ENCODE peak calls at places on chromosomes 2 and 18, in eight cellular contexts. X, G, O, D, A, Q, I and S are unnamed samples.

GRCh38 chr2:237901932-237902846 is 42.8 kb downstream of the RAMP1 start:
- DNase-seq in X (no peak), G (no peak), O (no peak), D (no peak), A (no peak), Q (no peak), I (no peak), S (no peak)

GRCh38 chr2:179553382-179553781 is 288.8 kb upstream of the SESTD1 start:
- DNase-seq in X (no peak), G (no peak), O (no peak), D (no peak), A (no peak), Q (no peak), I (no peak), S (no peak)

GRCh38 chr2:202541137-202541536 is 93.6 kb upstream of the FAM117B start:
- DNase-seq in X (no peak), G (no peak), O (no peak), D (no peak), A (no peak), Q (no peak), I (peak), S (no peak)

GRCh38 chr2:233084488-233084887 is 24.3 kb downstream of the INPP5D start:
- DNase-seq in X (no peak), G (no peak), O (peak), D (no peak), A (no peak), Q (no peak), I (peak), S (no peak)

GRCh38 chr18:76488190-76488589 is 6.9 kb downstream of the ZNF516 start:
- DNase-seq in X (no peak), G (no peak), O (no peak), D (no peak), A (no peak), Q (peak), I (no peak), S (no peak)

GRCh38 chr2:160261731-160262130 is 61.7 kb upstream of the ITGB6 start:
- DNase-seq in X (no peak), G (no peak), O (no peak), D (no peak), A (no peak), Q (no peak), I (no peak), S (no peak)

GRCh38 chr18:8967573-8967972 is 134.9 kb upstream of the NDUFV2 start:
- DNase-seq in X (no peak), G (no peak), O (no peak), D (no peak), A (no peak), Q (no peak), I (no peak), S (no peak)

GRCh38 chr2:187349328-187349944 is 98.6 kb downstream of the CALCRL start:
- DNase-seq in X (no peak), G (no peak), O (no peak), D (no peak), A (no peak), Q (no peak), I (no peak), S (peak)

GRCh38 chr2:54331095-54331835 is 75.2 kb upstream of the TSPYL6 start:
- DNase-seq in X (no peak), G (no peak), O (no peak), D (no peak), A (no peak), Q (no peak), I (no peak), S (no peak)

GRCh38 chr18:702957-703659 is 9.3 kb downstream of the ENOSF1 start:
- DNase-seq in X (peak), G (no peak), O (no peak), D (peak), A (peak), Q (peak), I (peak), S (peak)

GRCh38 chr2:152407204-152407721 is 72.3 kb downstream of the FMNL2 start:
- DNase-seq in X (peak), G (no peak), O (peak), D (peak), A (no peak), Q (peak), I (no peak), S (peak)

GRCh38 chr2:143345887-143346612 is 216.8 kb downstream of the ARHGAP15 start:
- DNase-seq in X (no peak), G (no peak), O (no peak), D (no peak), A (no peak), Q (no peak), I (no peak), S (no peak)

GRCh38 chr2:147057931-147058491 is 786.8 kb upstream of the ACVR2A start:
- DNase-seq in X (no peak), G (no peak), O (no peak), D (no peak), A (no peak), Q (no peak), I (no peak), S (no peak)

GRCh38 chr2:98524168-98524567 is 79.5 kb downstream of the INPP4A start:
- DNase-seq in X (no peak), G (no peak), O (no peak), D (no peak), A (no peak), Q (peak), I (no peak), S (peak)

GRCh38 chr2:217919781-217920351 is 82.9 kb downstream of the TNS1 start:
- DNase-seq in X (no peak), G (no peak), O (no peak), D (peak), A (no peak), Q (peak), I (peak), S (no peak)

GRCh38 chr2:192267484-192267883 is 72.8 kb upstream of the TMEFF2 start:
- DNase-seq in X (no peak), G (no peak), O (no peak), D (peak), A (no peak), Q (peak), I (peak), S (peak)

GRCh38 chr2:237732790-237733349 is 65.7 kb upstream of the RBM44 start:
- DNase-seq in X (no peak), G (no peak), O (peak), D (no peak), A (no peak), Q (no peak), I (peak), S (no peak)

GRCh38 chr18:57819671-57820460 is 16.8 kb upstream of the ATP8B1 start:
- DNase-seq in X (peak), G (peak), O (no peak), D (peak), A (peak), Q (peak), I (peak), S (peak)

GRCh38 chr2:36951574-36951973 is 14.8 kb downstream of the STRN start:
- DNase-seq in X (no peak), G (no peak), O (no peak), D (peak), A (peak), Q (peak), I (peak), S (peak)

GRCh38 chr2:119517433-119517832 is 6.8 kb downstream of the SCTR start:
- DNase-seq in X (peak), G (peak), O (peak), D (peak), A (no peak), Q (peak), I (peak), S (peak)

GRCh38 chr2:36376319-36376765 is 20.8 kb downstream of the CRIM1 start:
- DNase-seq in X (peak), G (no peak), O (no peak), D (peak), A (peak), Q (peak), I (peak), S (no peak)

GRCh38 chr2:74712223-74713053 is 58.4 kb downstream of the SEMA4F start:
- DNase-seq in X (no peak), G (no peak), O (no peak), D (no peak), A (no peak), Q (no peak), I (no peak), S (peak)

GRCh38 chr2:202762546-202762945 is 109.0 kb downstream of the ICA1L start:
- DNase-seq in X (no peak), G (no peak), O (no peak), D (no peak), A (no peak), Q (no peak), I (no peak), S (no peak)

GRCh38 chr2:207253946-207254345 is 88.2 kb upstream of the KLF7 start:
- DNase-seq in X (peak), G (no peak), O (no peak), D (peak), A (peak), Q (peak), I (no peak), S (peak)

GRCh38 chr2:181943411-181944124 is 42.1 kb upstream of the PPP1R1C start:
- DNase-seq in X (no peak), G (no peak), O (no peak), D (no peak), A (peak), Q (no peak), I (no peak), S (no peak)
- H3K4me2 ChIP-seq in X (peak), G (peak), O (no peak), D (no peak), A (peak), Q (no peak), I (no peak), S (no peak)

GRCh38 chr2:64850641-64851040 is 138.6 kb upstream of the SLC1A4 start:
- DNase-seq in X (no peak), G (no peak), O (no peak), D (no peak), A (no peak), Q (no peak), I (no peak), S (no peak)

GRCh38 chr2:64854773-64855237 is 134.4 kb upstream of the SLC1A4 start:
- DNase-seq in X (no peak), G (no peak), O (no peak), D (peak), A (no peak), Q (peak), I (no peak), S (no peak)

GRCh38 chr2:64853894-64854293 is 135.3 kb upstream of the SLC1A4 start:
- DNase-seq in X (no peak), G (no peak), O (no peak), D (no peak), A (no peak), Q (no peak), I (no peak), S (no peak)

GRCh38 chr2:64848945-64849344 is 140.3 kb upstream of the SLC1A4 start:
- DNase-seq in X (no peak), G (no peak), O (no peak), D (no peak), A (no peak), Q (no peak), I (no peak), S (no peak)

DNA sequence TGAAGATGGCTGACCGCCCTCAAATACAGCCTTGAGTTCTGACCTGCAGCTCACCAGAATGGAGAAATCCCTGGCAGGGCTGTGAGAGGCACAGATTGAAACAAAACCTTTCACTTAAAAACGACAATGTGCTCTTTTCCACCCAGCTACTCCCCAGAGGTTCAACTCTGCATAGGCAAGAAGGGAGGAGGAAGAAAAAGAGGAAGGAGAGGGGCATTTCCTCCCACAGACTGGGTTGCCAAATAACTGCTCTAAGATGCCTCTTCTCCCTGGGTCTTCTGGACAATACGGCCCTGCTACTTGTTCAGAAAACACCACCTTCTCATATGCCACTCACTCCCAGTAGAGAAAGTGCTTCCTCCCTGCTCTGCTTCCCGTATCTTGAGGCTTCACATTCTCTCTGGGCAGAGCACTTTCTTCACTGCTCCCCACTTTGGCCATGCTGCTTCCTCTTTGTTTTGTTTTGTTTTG is 136.4 kb upstream of the SLC1A4 start:
- DNase-seq in X (no peak), G (no peak), O (no peak), D (no peak), A (no peak), Q (no peak), I (no peak), S (no peak)
- H3K4me3 ChIP-seq in X (no peak), G (no peak), O (no peak), D (no peak), A (no peak), Q (no peak), I (no peak), S (no peak)

DNA sequence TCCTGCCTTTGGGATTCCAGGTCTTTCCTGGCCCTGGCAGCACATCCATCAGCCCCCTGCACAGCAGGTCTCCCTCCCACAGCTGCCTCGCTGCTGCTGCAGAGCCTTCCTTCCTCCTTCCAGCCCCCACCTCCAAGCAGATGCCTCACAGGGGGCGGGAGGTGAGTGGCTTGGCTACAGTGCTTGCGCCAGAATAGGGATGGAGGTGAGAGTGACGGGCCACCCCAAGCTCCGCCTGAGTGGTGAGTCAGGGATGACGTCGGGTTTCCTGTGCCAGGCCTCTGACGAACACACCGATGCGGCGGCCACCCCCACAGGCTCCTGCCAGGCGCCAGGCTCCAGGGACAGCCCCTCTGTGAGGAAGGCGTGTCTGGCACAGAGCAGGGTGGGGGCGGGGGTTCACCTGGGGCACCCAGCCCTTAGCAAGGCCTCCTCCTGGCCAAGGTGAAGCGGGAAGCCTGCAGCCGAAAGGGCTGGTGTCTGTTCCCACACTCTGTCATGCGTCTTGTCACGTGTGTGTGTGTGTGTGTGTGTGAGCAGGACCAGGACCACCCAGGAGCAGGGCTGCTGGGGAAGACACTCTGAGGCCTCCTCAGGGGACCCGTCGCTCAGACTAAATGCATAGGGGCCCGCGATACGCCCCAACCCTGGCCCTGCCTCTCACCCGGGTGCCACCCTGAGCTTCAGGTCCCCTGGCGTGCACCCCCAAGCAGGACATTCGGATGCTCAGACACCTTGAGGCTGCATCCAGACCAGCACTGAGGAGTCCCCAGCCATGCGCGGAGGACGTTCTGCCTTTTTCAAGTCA is 3.4 kb upstream of the DUSP2 start:
- DNase-seq in X (peak), G (peak), O (peak), D (peak), A (peak), Q (peak), I (peak), S (peak)
- TF ChIP-seq CTCF in X (no peak), G (no peak), O (no peak), D (no peak), A (no peak), Q (no peak), I (no peak), S (no peak)

GRCh38 chr18:74283255-74283554 is 8.6 kb downstream of the CYB5A start:
- DNase-seq in X (no peak), G (no peak), O (no peak), D (no peak), A (peak), Q (no peak), I (no peak), S (no peak)

GRCh38 chr18:74281011-74281638 is 10.6 kb downstream of the CYB5A start:
- DNase-seq in X (no peak), G (no peak), O (peak), D (no peak), A (no peak), Q (no peak), I (no peak), S (no peak)

GRCh38 chr18:74283646-74284045 is 8.1 kb downstream of the CYB5A start:
- DNase-seq in X (no peak), G (no peak), O (no peak), D (no peak), A (no peak), Q (no peak), I (no peak), S (no peak)

GRCh38 chr18:74281639-74282358 is 10.0 kb downstream of the CYB5A start:
- DNase-seq in X (no peak), G (no peak), O (no peak), D (no peak), A (peak), Q (no peak), I (no peak), S (no peak)

GRCh38 chr18:74282359-74283254 is 9.2 kb downstream of the CYB5A start:
- DNase-seq in X (no peak), G (no peak), O (no peak), D (no peak), A (peak), Q (no peak), I (no peak), S (no peak)
- H3K4me2 ChIP-seq in X (peak), G (no peak), O (peak), D (peak), A (peak), Q (no peak), I (no peak), S (no peak)

DNA sequence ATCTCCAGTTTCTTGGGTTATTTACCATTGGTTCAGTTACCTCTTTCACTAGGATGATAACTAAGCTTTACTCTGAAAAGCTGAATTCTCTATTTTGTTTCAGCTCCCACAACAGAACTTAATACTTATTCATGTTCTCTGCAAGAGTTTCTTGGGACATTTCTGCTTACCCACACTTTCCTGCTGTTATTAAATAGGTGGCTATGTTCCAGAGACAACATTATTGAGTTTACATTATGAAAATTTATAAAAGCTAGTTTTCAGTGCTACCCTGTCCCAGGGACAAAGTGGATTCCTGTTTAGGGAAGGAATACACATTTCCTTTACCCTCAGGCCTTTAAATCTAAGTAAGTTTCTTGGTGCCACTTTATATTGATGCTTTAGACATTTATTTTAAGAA is 7.0 kb upstream of the GPD2 start:
- DNase-seq in X (no peak), G (no peak), O (no peak), D (no peak), A (no peak), Q (no peak), I (peak), S (no peak)
- H3K4me3 ChIP-seq in X (no peak), G (no peak), O (no peak), D (no peak), A (no peak), Q (no peak), I (no peak), S (no peak)

DNA sequence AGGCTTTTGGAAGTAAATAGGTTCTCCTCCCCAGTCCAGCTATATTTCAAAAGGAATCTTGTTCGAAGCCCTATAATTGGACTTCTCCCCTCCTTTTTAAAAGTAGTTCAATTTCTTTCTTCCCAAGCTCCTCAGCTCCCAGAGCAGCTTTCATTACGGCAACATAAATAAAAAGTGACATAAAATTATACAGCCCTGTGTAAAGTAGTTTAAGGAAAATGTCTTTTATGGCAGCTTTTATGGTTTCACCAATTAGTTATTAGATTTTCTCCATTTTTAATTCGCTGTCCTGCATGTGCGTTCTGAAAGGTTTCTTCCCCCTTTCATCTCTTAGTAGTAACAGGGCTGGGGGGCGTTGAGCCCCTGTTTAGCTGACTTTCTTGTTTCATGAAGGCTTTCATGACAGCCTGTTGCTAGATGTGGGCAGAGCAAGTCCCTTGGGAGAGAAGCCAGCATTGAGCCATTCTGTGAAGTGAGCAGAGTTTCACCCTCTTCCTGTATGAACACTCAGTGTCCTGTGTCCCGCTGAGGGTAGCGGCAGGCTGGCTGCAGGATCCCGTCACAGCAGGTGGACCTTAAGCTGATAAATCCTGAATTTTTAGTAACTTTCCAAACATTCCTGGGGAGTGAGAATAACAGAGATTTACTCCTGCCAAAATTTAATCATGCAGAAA is 229.7 kb upstream of the SPRED2 start:
- DNase-seq in X (no peak), G (no peak), O (peak), D (no peak), A (no peak), Q (peak), I (no peak), S (no peak)
- TF ChIP-seq CTCF in X (no peak), G (no peak), O (no peak), D (no peak), A (no peak), Q (no peak), I (no peak), S (no peak)

GRCh38 chr2:16656087-16656486 is 9.5 kb downstream of the CYRIA start:
- DNase-seq in X (no peak), G (no peak), O (peak), D (no peak), A (no peak), Q (no peak), I (no peak), S (no peak)

GRCh38 chr2:16655457-16655837 is 10.2 kb downstream of the CYRIA start:
- DNase-seq in X (no peak), G (no peak), O (no peak), D (no peak), A (peak), Q (no peak), I (no peak), S (no peak)

GRCh38 chr2:16653799-16654198 is 11.8 kb downstream of the CYRIA start:
- DNase-seq in X (no peak), G (no peak), O (no peak), D (no peak), A (no peak), Q (no peak), I (no peak), S (no peak)

GRCh38 chr2:16653083-16653375 is 12.6 kb downstream of the CYRIA start:
- DNase-seq in X (no peak), G (no peak), O (no peak), D (no peak), A (peak), Q (no peak), I (no peak), S (peak)

GRCh38 chr2:16654775-16655456 is 10.7 kb downstream of the CYRIA start:
- DNase-seq in X (no peak), G (no peak), O (no peak), D (no peak), A (peak), Q (no peak), I (no peak), S (no peak)
- H3K4me2 ChIP-seq in X (no peak), G (no peak), O (no peak), D (no peak), A (no peak), Q (no peak), I (no peak), S (no peak)